ENCODE peak calls at places on chromosomes 11 and 22, in four cellular contexts. One of them, this sample, is unnamed.

GRCh38 chr22:37021710-37022482 is 2.4 kb downstream of the MPST start:
- DNase-seq in GM12865: peak; percentile 78
- DNase-seq in cardiac muscle cell: peak; percentile 59
- DNase-seq in heart right ventricle: no peak
- DNase-seq in this sample: no peak

GRCh38 chr11:57399221-57399620 is 8.8 kb upstream of the PRG2 start:
- DNase-seq in GM12865: no peak
- DNase-seq in cardiac muscle cell: no peak
- DNase-seq in heart right ventricle: no peak
- DNase-seq in this sample: no peak

GRCh38 chr11:74546752-74547151 is 45.6 kb upstream of the POLD3 start:
- DNase-seq in cardiac muscle cell: no peak
- DNase-seq in GM12865: no peak
- DNase-seq in heart right ventricle: no peak
- DNase-seq in this sample: peak; percentile 68

GRCh38 chr22:45673482-45674175 is 2.0 kb downstream of the ATXN10 start:
- DNase-seq in GM12865: no peak
- DNase-seq in heart right ventricle: no peak
- DNase-seq in cardiac muscle cell: no peak
- DNase-seq in this sample: no peak

GRCh38 chr11:6991227-6991626 is 28.9 kb downstream of the ZNF214 start:
- DNase-seq in GM12865: no peak
- DNase-seq in cardiac muscle cell: no peak
- DNase-seq in heart right ventricle: no peak
- DNase-seq in this sample: no peak

GRCh38 chr11:61769169-61769920 is 16.9 kb downstream of the MYRF start:
- DNase-seq in GM12865: no peak
- DNase-seq in cardiac muscle cell: peak; percentile 71
- DNase-seq in heart right ventricle: no peak
- DNase-seq in this sample: no peak

GRCh38 chr11:61195016-61195695 is 8.2 kb upstream of the PGA3 start:
- DNase-seq in heart right ventricle: no peak
- DNase-seq in cardiac muscle cell: no peak
- DNase-seq in GM12865: no peak
- DNase-seq in this sample: no peak

GRCh38 chr11:96155627-96156378 is 187.2 kb downstream of the MAML2 start:
- DNase-seq in heart right ventricle: peak; percentile 65
- DNase-seq in GM12865: peak; percentile 86
- DNase-seq in cardiac muscle cell: no peak
- DNase-seq in this sample: peak; percentile 53

GRCh38 chr11:64803846-64804345 is 882 bp upstream of the MAP4K2 start:
- DNase-seq in heart right ventricle: no peak
- DNase-seq in GM12865: no peak
- DNase-seq in cardiac muscle cell: no peak
- DNase-seq in this sample: no peak

GRCh38 chr22:38080847-38081635 is 2.9 kb downstream of the SLC16A8 start:
- DNase-seq in cardiac muscle cell: peak; percentile 78
- DNase-seq in GM12865: no peak
- DNase-seq in heart right ventricle: peak; percentile 59
- DNase-seq in this sample: no peak

GRCh38 chr11:27282806-27283205 is 80.2 kb downstream of the CCDC34 start:
- DNase-seq in GM12865: no peak
- DNase-seq in heart right ventricle: no peak
- DNase-seq in cardiac muscle cell: no peak
- DNase-seq in this sample: no peak

DNA sequence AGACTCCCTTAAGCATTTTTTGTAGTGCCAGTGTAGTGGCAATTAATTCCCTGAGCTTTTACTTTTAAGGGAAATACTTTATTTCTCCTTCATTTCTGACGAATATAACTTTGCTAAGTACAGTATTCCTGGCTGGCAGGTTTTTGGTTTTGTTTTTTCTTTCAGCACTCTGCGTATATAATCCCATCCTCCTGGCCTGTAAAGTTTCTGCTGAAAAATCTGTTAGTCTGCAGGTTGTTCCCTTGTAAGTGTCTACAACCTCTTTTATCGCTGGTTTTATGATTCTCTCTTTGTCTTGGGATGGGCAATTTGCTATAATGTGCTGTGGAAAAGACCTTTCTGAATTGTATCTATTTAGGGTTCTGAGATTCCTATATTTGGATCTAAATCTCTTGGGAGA is 56.0 kb downstream of the KCNQ1OT1 start:
- DNase-seq in cardiac muscle cell: no peak
- DNase-seq in GM12865: no peak
- DNase-seq in heart right ventricle: no peak
- DNase-seq in this sample: no peak
- H3K4me3 ChIP-seq in cardiac muscle cell: no peak overlapping the region
- H3K4me3 ChIP-seq in GM12865: no peak overlapping the region
- H3K4me3 ChIP-seq in heart right ventricle: no peak overlapping the region
- H3K4me3 ChIP-seq in this sample: no peak overlapping the region

DNA sequence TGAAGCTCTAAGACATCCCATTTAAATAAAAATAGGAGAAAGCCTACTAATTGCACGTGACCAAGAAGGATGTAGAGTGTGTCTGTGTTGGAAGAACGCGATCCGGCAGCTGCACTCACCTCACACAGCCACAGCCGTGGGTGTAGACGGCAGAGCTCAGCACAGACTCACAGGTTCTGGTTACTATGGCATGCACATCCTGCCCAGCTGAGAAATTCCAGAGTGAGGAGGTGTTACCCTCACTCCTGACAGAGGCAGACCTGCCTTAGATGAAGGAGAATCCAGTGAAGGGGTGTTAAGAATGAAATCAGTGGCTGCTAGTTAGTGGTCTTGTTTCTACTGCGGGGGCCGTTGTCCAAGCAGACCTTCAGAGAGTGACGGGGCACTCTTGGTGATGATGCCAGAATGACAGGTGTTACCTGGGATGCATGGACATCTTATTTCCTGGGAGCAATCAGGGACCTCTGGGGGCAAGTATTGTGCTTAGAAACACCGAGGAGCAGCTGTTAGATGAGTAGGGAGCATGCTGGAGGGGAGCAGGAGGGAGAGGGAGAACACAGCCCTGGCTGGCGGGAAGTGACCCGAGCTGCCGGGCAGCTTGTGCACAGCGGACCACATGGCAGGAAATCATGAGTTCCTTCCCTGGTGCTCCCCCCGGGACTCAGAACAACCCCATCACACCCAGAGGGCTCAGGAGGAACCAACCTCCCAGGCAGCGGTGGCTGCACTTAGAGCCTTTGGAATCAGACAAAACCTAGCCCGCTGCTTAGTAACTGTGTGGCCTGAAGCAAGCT is 12.3 kb downstream of the KCNJ5 start:
- DNase-seq in cardiac muscle cell: no peak
- DNase-seq in heart right ventricle: no peak
- DNase-seq in GM12865: no peak
- DNase-seq in this sample: no peak
- H3K4me3 ChIP-seq in cardiac muscle cell: no peak overlapping the region
- H3K4me3 ChIP-seq in heart right ventricle: no peak overlapping the region
- H3K4me3 ChIP-seq in GM12865: no peak overlapping the region
- H3K4me3 ChIP-seq in this sample: no peak overlapping the region

DNA sequence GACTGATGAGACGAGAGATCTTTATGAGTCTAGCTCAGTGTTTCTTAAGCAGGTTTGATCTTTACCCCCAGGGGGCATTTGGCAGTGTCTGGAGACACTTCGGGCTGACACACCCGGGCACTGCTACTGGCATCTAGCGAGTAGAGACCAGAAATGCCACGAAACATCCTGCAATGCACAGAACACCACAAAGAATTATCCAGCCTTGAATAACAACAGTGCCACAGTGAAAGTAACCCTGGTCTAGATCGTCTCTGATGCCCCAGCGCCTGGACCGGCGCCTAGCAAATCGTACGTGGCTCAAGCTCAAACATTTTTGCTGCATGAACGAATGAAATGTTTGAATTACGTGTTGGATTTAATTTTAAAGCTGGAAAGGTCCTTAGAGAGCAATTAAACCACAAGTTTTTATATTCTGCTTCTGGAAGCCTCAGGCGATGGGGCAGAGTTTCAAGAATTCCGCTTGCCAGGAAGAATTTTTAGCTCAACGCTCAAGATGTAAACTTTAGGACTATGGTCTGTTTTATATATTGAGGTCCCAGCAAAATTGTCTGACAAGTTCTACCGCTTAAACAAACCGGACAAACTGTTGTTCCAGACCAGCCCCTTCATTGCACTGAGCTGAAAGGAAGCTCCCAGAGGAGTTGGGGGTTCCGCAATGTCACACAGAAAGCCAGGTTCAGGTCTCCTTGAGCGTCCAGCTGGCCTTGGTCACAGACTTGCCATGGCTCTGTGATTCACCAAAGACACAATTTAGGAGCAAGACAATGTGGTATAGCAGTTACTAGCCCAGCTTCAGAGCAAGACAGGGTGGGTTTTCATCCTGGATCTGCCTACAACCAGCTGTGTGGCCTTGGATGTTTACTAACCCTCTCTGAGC is 44.2 kb upstream of the SMTN start:
- DNase-seq in GM12865: no peak
- DNase-seq in cardiac muscle cell: no peak
- DNase-seq in heart right ventricle: no peak
- DNase-seq in this sample: no peak
- H3K4me3 ChIP-seq in GM12865: no peak overlapping the region
- H3K4me3 ChIP-seq in cardiac muscle cell: no peak overlapping the region
- H3K4me3 ChIP-seq in heart right ventricle: peak overlapping the region; percentile 24
- H3K4me3 ChIP-seq in this sample: no peak overlapping the region

GRCh38 chr22:19962909-19963806 is 21.5 kb upstream of the TXNRD2 start:
- DNase-seq in GM12865: no peak
- DNase-seq in heart right ventricle: peak; percentile 13
- DNase-seq in cardiac muscle cell: no peak
- DNase-seq in this sample: peak; percentile 89
- H3K4me3 ChIP-seq in GM12865: no peak overlapping the region
- H3K4me3 ChIP-seq in heart right ventricle: no peak overlapping the region
- H3K4me3 ChIP-seq in cardiac muscle cell: no peak overlapping the region
- H3K4me3 ChIP-seq in this sample: no peak overlapping the region